ENCODE peak calls at places on chromosomes 13 and 19, in eight cellular contexts. A, Q, F, K, Z, P, U and D are unnamed samples.

GRCh38 chr19:54439174-54439851 is 9.7 kb upstream of the LENG8 start:
- DNase-seq in K (peak), A (peak), Z (peak), P (no peak), Q (no peak), F (no peak), U (no peak), D (no peak)

GRCh38 chr13:74040200-74040599 is 94.0 kb downstream of the KLF12 start:
- DNase-seq in A (no peak), K (no peak), Q (no peak), U (no peak), F (no peak), Z (peak), P (peak), D (peak)

GRCh38 chr19:51570962-51571575 is at the start of gene ZNF175:
- DNase-seq in P (peak), U (peak), F (no peak), Z (peak), A (peak), Q (peak), K (peak), D (peak)

GRCh38 chr19:55484571-55485438 is at the start of gene NAT14:
- DNase-seq in A (peak), Z (peak), F (peak), Q (peak), P (peak), U (peak), K (no peak), D (peak)

GRCh38 chr13:114099918-114100445 is 32.4 kb downstream of the RASA3 start:
- DNase-seq in K (no peak), P (peak), Z (no peak), Q (no peak), F (peak), A (no peak), U (no peak), D (no peak)

GRCh38 chr13:46116653-46117502 is 12.0 kb upstream of the CPB2 start:
- DNase-seq in Z (no peak), P (no peak), K (no peak), F (no peak), A (no peak), U (no peak), Q (no peak), D (no peak)

GRCh38 chr13:78102121-78102677 is 183.6 kb upstream of the EDNRB start:
- DNase-seq in A (peak), F (no peak), K (peak), Q (no peak), U (no peak), Z (peak), P (no peak), D (no peak)

GRCh38 chr19:292951-293350 is 1.7 kb upstream of the PLPP2 start:
- DNase-seq in F (no peak), Z (no peak), K (no peak), U (no peak), P (no peak), Q (no peak), A (no peak), D (no peak)

GRCh38 chr13:72960541-72960940 is 98.3 kb upstream of the KLF5 start:
- DNase-seq in Z (no peak), U (no peak), A (no peak), F (peak), Q (no peak), K (no peak), P (no peak), D (no peak)

GRCh38 chr19:5594521-5594950 is 26.8 kb upstream of the TINCR start:
- DNase-seq in Q (no peak), F (no peak), P (no peak), U (no peak), A (no peak), K (no peak), Z (no peak), D (no peak)

GRCh38 chr19:33622505-33622808 is 704 bp downstream of the CHST8 start:
- DNase-seq in U (no peak), P (no peak), Q (no peak), Z (no peak), F (no peak), A (no peak), K (no peak), D (no peak)

GRCh38 chr13:75258159-75258782 is 223.7 kb downstream of the TBC1D4 start:
- DNase-seq in Z (peak), Q (no peak), A (peak), K (no peak), U (no peak), P (peak), F (peak), D (no peak)

GRCh38 chr19:35845215-35846037 is 6.9 kb downstream of the NPHS1 start:
- DNase-seq in P (no peak), F (peak), Q (no peak), U (no peak), Z (no peak), A (no peak), K (no peak), D (no peak)